ENCODE peak calls at places on chromosomes 13 and 19, in four cellular contexts. J is central memory CD4-positive, alpha-beta T cell; H is iPS DF 6.9; D is T follicular helper cell. Y is an unnamed sample.
A peak's percentile ranks its signal among the peaks of the same experiment; 100 is the strongest.

GRCh38 chr19:51372649-51373504 is at the start of gene NKG7:
- DNase-seq in D (no peak), H (no peak), J (peak; percentile 40), Y (no peak)

GRCh38 chr19:39160523-39160861 is 34.9 kb downstream of the PAK4 start:
- DNase-seq in J (no peak), D (no peak), H (no peak), Y (no peak)

GRCh38 chr19:46614114-46614701 is 10.7 kb downstream of the PTGIR start:
- DNase-seq in D (peak; percentile 71), J (peak; percentile 70), H (no peak), Y (peak; percentile 81)

GRCh38 chr13:46844431-46844830 is 47.5 kb upstream of the ESD start:
- DNase-seq in J (no peak), D (no peak), H (no peak), Y (no peak)

GRCh38 chr19:40442328-40443130 is 1.6 kb downstream of the SERTAD3 start:
- DNase-seq in J (no peak), H (no peak), D (no peak), Y (peak; percentile 38)

GRCh38 chr19:10863107-10863700 is 8.1 kb upstream of the CARM1 start:
- DNase-seq in H (no peak), J (no peak), D (no peak), Y (peak; percentile 87)

GRCh38 chr19:34096020-34096915 is 76.0 kb upstream of the LSM14A start:
- DNase-seq in J (peak; percentile 21), D (no peak), H (no peak), Y (no peak)

GRCh38 chr19:11261902-11262839 is at the start of gene DOCK6:
- DNase-seq in D (no peak), J (no peak), H (no peak), Y (peak; percentile 56)

GRCh38 chr19:11197291-11198174 is at the start of gene KANK2:
- DNase-seq in J (peak; percentile 54), H (no peak), D (peak; percentile 51), Y (peak; percentile 96)

GRCh38 chr19:47109541-47110375 is 3.8 kb downstream of the ZC3H4 start:
- DNase-seq in D (peak; percentile 27), H (no peak), J (peak; percentile 28), Y (no peak)

GRCh38 chr13:50425772-50426171 is 410.5 kb downstream of the KCNRG start:
- DNase-seq in D (no peak), H (no peak), J (no peak), Y (no peak)

GRCh38 chr13:46484561-46484960 is 68.4 kb upstream of the LRCH1 start:
- DNase-seq in D (no peak), J (no peak), H (no peak), Y (no peak)

GRCh38 chr19:15048885-15049541 is at the start of gene CASP14:
- DNase-seq in D (no peak), H (no peak), J (no peak), Y (no peak)

GRCh38 chr19:13040916-13041292 is 45.6 kb downstream of the NFIX start:
- DNase-seq in H (no peak), J (no peak), D (no peak), Y (peak; percentile 68)

GRCh38 chr19:29378126-29378525 is 147.7 kb upstream of the VSTM2B start:
- DNase-seq in J (no peak), H (no peak), D (no peak), Y (no peak)

GRCh38 chr13:44259045-44260042 is 114.3 kb upstream of the SERP2 start:
- DNase-seq in J (peak; percentile 39), D (peak; percentile 44), H (no peak), Y (no peak)

GRCh38 chr13:36357692-36358091 is 11.5 kb upstream of the SPART start:
- DNase-seq in J (no peak), D (no peak), H (no peak), Y (peak; percentile 7)

GRCh38 chr13:90375851-90376250 is 971.6 kb upstream of the MIR17HG start:
- DNase-seq in H (no peak), D (no peak), J (no peak), Y (no peak)

GRCh38 chr13:50080158-50080855 is 65.1 kb downstream of the KCNRG start:
- DNase-seq in D (peak; percentile 6), J (peak; percentile 63), H (no peak), Y (peak; percentile 9)

GRCh38 chr13:61002686-61003085 is 413.0 kb downstream of the PCDH20 start:
- DNase-seq in H (no peak), D (no peak), J (no peak), Y (no peak)

GRCh38 chr19:40836754-40837429 is 13.4 kb downstream of the CYP2A6 start:
- DNase-seq in J (no peak), D (no peak), H (no peak), Y (no peak)

GRCh38 chr13:113195360-113195759 is 13.1 kb downstream of the PCID2 start:
- DNase-seq in J (no peak), D (no peak), H (no peak), Y (no peak)

GRCh38 chr19:16367269-16367683 is 42.6 kb downstream of the KLF2 start:
- DNase-seq in D (peak; percentile 54), J (peak; percentile 80), H (no peak), Y (no peak)

GRCh38 chr13:49683489-49683888 is 7.8 kb downstream of the EBPL start:
- DNase-seq in H (no peak), D (no peak), J (no peak), Y (no peak)

GRCh38 chr13:25478186-25478585 is 106.4 kb downstream of the ATP8A2 start:
- DNase-seq in D (no peak), H (no peak), J (no peak), Y (no peak)

GRCh38 chr13:27321619-27322385 is 51.2 kb downstream of the RASL11A start:
- DNase-seq in J (no peak), H (no peak), D (no peak), Y (no peak)

GRCh38 chr19:33486407-33486806 is 35.2 kb downstream of the PEPD start:
- DNase-seq in H (no peak), D (no peak), J (no peak), Y (no peak)

GRCh38 chr13:72508392-72508791 is 219.0 kb downstream of the MZT1 start:
- DNase-seq in H (no peak), D (no peak), J (no peak), Y (no peak)

GRCh38 chr13:114105351-114106225 is 26.8 kb downstream of the RASA3 start:
- DNase-seq in H (no peak), D (no peak), J (no peak), Y (no peak)

GRCh38 chr13:44435142-44435982 is 61.7 kb downstream of the SERP2 start:
- DNase-seq in J (peak; percentile 79), H (peak; percentile 94), D (peak; percentile 90), Y (peak; percentile 99)

GRCh38 chr19:18791315-18791678 is 192 bp upstream of the COMP start:
- DNase-seq in H (no peak), D (no peak), J (no peak), Y (no peak)

GRCh38 chr13:110799246-110800236 is 86.0 kb downstream of the ING1 start:
- DNase-seq in J (no peak), D (no peak), H (no peak), Y (no peak)

GRCh38 chr19:36103842-36104552 is 6.9 kb upstream of the OVOL3 start:
- DNase-seq in D (no peak), H (no peak), J (no peak), Y (no peak)

GRCh38 chr13:98253526-98253925 is 76.5 kb upstream of the RNF113B start:
- DNase-seq in J (no peak), H (no peak), D (no peak), Y (no peak)

GRCh38 chr13:52070929-52071523 is 46.5 kb downstream of the UTP14C start:
- DNase-seq in D (no peak), J (no peak), H (no peak), Y (no peak)

Y was measured in thyroid gland.